ENCODE peak calls at places on chromosomes 13 and 19, in nine cellular contexts. L is NCI-H1105; S is activated CD4-positive, alpha-beta T cell treated with anti-CD3 and anti-CD28 coated beads for 48 hours; G is small intestine; N is A549; X is GOT3; H is caudate nucleus; V is HuH-7.5; F is NCI-H2081 treated with DMSO at 0.1 percent for 48 hours. T is an unnamed sample.

GRCh38 chr19:6963937-6964336 is 57.3 kb downstream of the MBD3L2B start:
- DNase-seq in H (no peak), L (no peak), X (no peak), N (no peak), V (no peak), S (peak), G (no peak), F (no peak), T (no peak)

GRCh38 chr19:4327877-4328242 is 10.8 kb downstream of the STAP2 start:
- DNase-seq in G (no peak), X (no peak), S (no peak), H (no peak), V (no peak), N (no peak), F (no peak), L (no peak), T (no peak)

GRCh38 chr19:38653028-38653571 is 5.7 kb downstream of the ACTN4 start:
- DNase-seq in X (no peak), S (no peak), N (no peak), H (no peak), G (peak), F (no peak), L (no peak), V (peak), T (no peak)

GRCh38 chr19:31955061-31955460 is 390.3 kb upstream of the ZNF507 start:
- DNase-seq in X (no peak), F (no peak), S (no peak), L (no peak), H (no peak), N (no peak), V (no peak), G (no peak), T (no peak)

GRCh38 chr19:14473073-14473790 is 1.9 kb downstream of the PTGER1 start:
- DNase-seq in S (no peak), L (no peak), N (no peak), H (no peak), V (peak), G (no peak), F (no peak), X (no peak), T (no peak)

GRCh38 chr13:110365876-110366275 is 58.8 kb downstream of the COL4A2 start:
- DNase-seq in V (no peak), S (no peak), L (no peak), G (no peak), F (no peak), H (no peak), X (no peak), N (no peak), T (no peak)

GRCh38 chr13:80454245-80454644 is 113.3 kb upstream of the SPRY2 start:
- DNase-seq in L (no peak), N (no peak), H (no peak), V (no peak), X (no peak), G (no peak), S (no peak), F (no peak), T (no peak)

GRCh38 chr19:5397804-5398692 is 57.2 kb upstream of the ZNRF4 start:
- DNase-seq in G (no peak), S (peak), H (peak), X (no peak), L (peak), N (peak), F (no peak), V (peak), T (no peak)

GRCh38 chr13:45861352-45861751 is 9.8 kb upstream of the SIAH3 start:
- DNase-seq in F (no peak), X (no peak), H (no peak), N (no peak), S (no peak), G (no peak), V (no peak), L (no peak), T (no peak)

GRCh38 chr19:56245062-56245740 is 27.3 kb upstream of the EDDM13 start:
- DNase-seq in F (no peak), H (no peak), G (no peak), S (no peak), V (no peak), X (no peak), L (no peak), N (no peak), T (no peak)

GRCh38 chr13:110525328-110526319 is 35.9 kb downstream of the RAB20 start:
- DNase-seq in V (no peak), L (peak), H (no peak), F (peak), N (no peak), S (peak), G (peak), X (no peak), T (peak)

GRCh38 chr13:106349080-106349841 is 186.2 kb downstream of the EFNB2 start:
- DNase-seq in L (peak), S (no peak), G (peak), V (no peak), N (no peak), X (no peak), H (peak), F (peak), T (peak)

GRCh38 chr13:106690779-106691178 is 122.8 kb upstream of the ARGLU1 start:
- DNase-seq in F (no peak), L (no peak), S (no peak), X (no peak), H (no peak), N (no peak), G (no peak), V (no peak), T (no peak)

GRCh38 chr13:72970956-72971355 is 87.8 kb upstream of the KLF5 start:
- DNase-seq in S (no peak), G (peak), N (no peak), V (no peak), L (no peak), F (no peak), H (no peak), X (no peak), T (no peak)

GRCh38 chr19:2579678-2580280 is 103.9 kb downstream of the GADD45B start:
- DNase-seq in N (no peak), F (no peak), L (no peak), X (no peak), S (no peak), H (no peak), G (no peak), V (no peak), T (no peak)

GRCh38 chr13:19685034-19685433 is 51.6 kb downstream of the MPHOSPH8 start:
- DNase-seq in N (no peak), F (no peak), X (no peak), V (no peak), L (no peak), H (no peak), G (peak), S (no peak), T (no peak)

GRCh38 chr19:32652893-32653625 is 21.9 kb downstream of the ANKRD27 start:
- DNase-seq in H (peak), L (peak), V (no peak), F (no peak), N (no peak), G (peak), X (no peak), S (no peak), T (no peak)

GRCh38 chr13:51804295-51805172 is 571 bp upstream of the DHRS12 start:
- DNase-seq in F (no peak), S (peak), X (no peak), V (no peak), N (no peak), H (peak), G (no peak), L (no peak), T (no peak)

GRCh38 chr19:4080473-4080872 is 13.8 kb upstream of the ZBTB7A start:
- DNase-seq in X (no peak), L (no peak), V (no peak), N (no peak), H (no peak), S (no peak), G (no peak), F (no peak), T (no peak)

GRCh38 chr13:90882551-90882950 is 464.9 kb upstream of the MIR17HG start:
- DNase-seq in V (no peak), F (no peak), G (no peak), L (no peak), S (no peak), H (no peak), X (no peak), N (no peak), T (no peak)